ENCODE peak calls at places on chromosomes 4 and X, in nine cellular contexts. One of them, this sample, is unnamed.

GRCh38 chrX:27598312-27598711 is 8.2 kb downstream of the DCAF8L2 start:
- DNase-seq in fibroblast of lung: no peak
- DNase-seq in psoas muscle: no peak
- DNase-seq in cardiac septum: no peak
- DNase-seq in H7: no peak
- DNase-seq in lower leg skin: no peak
- DNase-seq in activated CD8-positive, alpha-beta T cell treated with anti-CD3 and anti-CD28 coated beads, Interleukin-2, amount 10 ng/mL, durations not matched to agents 7 days and 5 days: no peak
- DNase-seq in neural crest cell: no peak
- DNase-seq in SJSA1: no peak
- DNase-seq in this sample: no peak

GRCh38 chr4:42865572-42866189 is 26.8 kb upstream of the GRXCR1 start:
- DNase-seq in fibroblast of lung: peak; percentile 62
- DNase-seq in psoas muscle: no peak
- DNase-seq in cardiac septum: no peak
- DNase-seq in H7: peak; percentile 14
- DNase-seq in lower leg skin: no peak
- DNase-seq in activated CD8-positive, alpha-beta T cell treated with anti-CD3 and anti-CD28 coated beads, Interleukin-2, amount 10 ng/mL, durations not matched to agents 7 days and 5 days: peak; percentile 72
- DNase-seq in neural crest cell: peak; percentile 61
- DNase-seq in SJSA1: peak; percentile 29
- DNase-seq in this sample: peak; percentile 44

GRCh38 chrX:114599305-114599704 is 15.4 kb downstream of the HTR2C start:
- DNase-seq in fibroblast of lung: no peak
- DNase-seq in psoas muscle: no peak
- DNase-seq in cardiac septum: no peak
- DNase-seq in H7: no peak
- DNase-seq in lower leg skin: no peak
- DNase-seq in activated CD8-positive, alpha-beta T cell treated with anti-CD3 and anti-CD28 coated beads, Interleukin-2, amount 10 ng/mL, durations not matched to agents 7 days and 5 days: no peak
- DNase-seq in neural crest cell: no peak
- DNase-seq in SJSA1: no peak
- DNase-seq in this sample: peak; percentile 1

GRCh38 chrX:100643943-100644587 is at the start of gene SRPX2:
- DNase-seq in fibroblast of lung: peak; percentile 90
- DNase-seq in psoas muscle: peak; percentile 45
- DNase-seq in cardiac septum: no peak
- DNase-seq in H7: no peak
- DNase-seq in lower leg skin: no peak
- DNase-seq in activated CD8-positive, alpha-beta T cell treated with anti-CD3 and anti-CD28 coated beads, Interleukin-2, amount 10 ng/mL, durations not matched to agents 7 days and 5 days: no peak
- DNase-seq in neural crest cell: no peak
- DNase-seq in SJSA1: peak; percentile 80
- DNase-seq in this sample: peak; percentile 92

GRCh38 chr4:110902500-110902899 is 279.6 kb upstream of the PITX2 start:
- DNase-seq in fibroblast of lung: no peak
- DNase-seq in psoas muscle: no peak
- DNase-seq in cardiac septum: no peak
- DNase-seq in H7: no peak
- DNase-seq in lower leg skin: no peak
- DNase-seq in activated CD8-positive, alpha-beta T cell treated with anti-CD3 and anti-CD28 coated beads, Interleukin-2, amount 10 ng/mL, durations not matched to agents 7 days and 5 days: no peak
- DNase-seq in neural crest cell: no peak
- DNase-seq in SJSA1: no peak
- DNase-seq in this sample: no peak

GRCh38 chrX:41178201-41178600 is 93.0 kb downstream of the USP9X start:
- DNase-seq in fibroblast of lung: no peak
- DNase-seq in psoas muscle: no peak
- DNase-seq in cardiac septum: no peak
- DNase-seq in H7: no peak
- DNase-seq in lower leg skin: no peak
- DNase-seq in activated CD8-positive, alpha-beta T cell treated with anti-CD3 and anti-CD28 coated beads, Interleukin-2, amount 10 ng/mL, durations not matched to agents 7 days and 5 days: no peak
- DNase-seq in neural crest cell: no peak
- DNase-seq in SJSA1: no peak
- DNase-seq in this sample: no peak

GRCh38 chr4:139825523-139826014 is 159.9 kb downstream of the MGST2 start:
- DNase-seq in fibroblast of lung: no peak
- DNase-seq in psoas muscle: no peak
- DNase-seq in cardiac septum: no peak
- DNase-seq in H7: peak; percentile 32
- DNase-seq in lower leg skin: no peak
- DNase-seq in activated CD8-positive, alpha-beta T cell treated with anti-CD3 and anti-CD28 coated beads, Interleukin-2, amount 10 ng/mL, durations not matched to agents 7 days and 5 days: no peak
- DNase-seq in neural crest cell: no peak
- DNase-seq in SJSA1: no peak
- DNase-seq in this sample: no peak

GRCh38 chrX:19904778-19905367 is 17.5 kb upstream of the SH3KBP1 start:
- DNase-seq in fibroblast of lung: peak; percentile 67
- DNase-seq in psoas muscle: no peak
- DNase-seq in cardiac septum: no peak
- DNase-seq in H7: peak; percentile 65
- DNase-seq in lower leg skin: no peak
- DNase-seq in activated CD8-positive, alpha-beta T cell treated with anti-CD3 and anti-CD28 coated beads, Interleukin-2, amount 10 ng/mL, durations not matched to agents 7 days and 5 days: peak; percentile 32
- DNase-seq in neural crest cell: no peak
- DNase-seq in SJSA1: peak; percentile 3
- DNase-seq in this sample: peak; percentile 52

GRCh38 chr4:144740316-144740715 is 94.4 kb downstream of the HHIP start:
- DNase-seq in fibroblast of lung: no peak
- DNase-seq in psoas muscle: no peak
- DNase-seq in cardiac septum: no peak
- DNase-seq in H7: no peak
- DNase-seq in lower leg skin: no peak
- DNase-seq in activated CD8-positive, alpha-beta T cell treated with anti-CD3 and anti-CD28 coated beads, Interleukin-2, amount 10 ng/mL, durations not matched to agents 7 days and 5 days: no peak
- DNase-seq in neural crest cell: no peak
- DNase-seq in SJSA1: no peak
- DNase-seq in this sample: peak; percentile 3

GRCh38 chr4:56388311-56388710 is 1.0 kb upstream of the AASDH start:
- DNase-seq in fibroblast of lung: no peak
- DNase-seq in psoas muscle: no peak
- DNase-seq in cardiac septum: no peak
- DNase-seq in H7: no peak
- DNase-seq in lower leg skin: no peak
- DNase-seq in activated CD8-positive, alpha-beta T cell treated with anti-CD3 and anti-CD28 coated beads, Interleukin-2, amount 10 ng/mL, durations not matched to agents 7 days and 5 days: no peak
- DNase-seq in neural crest cell: no peak
- DNase-seq in SJSA1: no peak
- DNase-seq in this sample: no peak

GRCh38 chr4:147076179-147076578 is 130.5 kb upstream of the TTC29 start:
- DNase-seq in fibroblast of lung: peak; percentile 19
- DNase-seq in psoas muscle: no peak
- DNase-seq in cardiac septum: no peak
- DNase-seq in H7: no peak
- DNase-seq in lower leg skin: no peak
- DNase-seq in activated CD8-positive, alpha-beta T cell treated with anti-CD3 and anti-CD28 coated beads, Interleukin-2, amount 10 ng/mL, durations not matched to agents 7 days and 5 days: no peak
- DNase-seq in neural crest cell: no peak
- DNase-seq in SJSA1: no peak
- DNase-seq in this sample: no peak

GRCh38 chr4:15378055-15378454 is 49.8 kb upstream of the C1QTNF7 start:
- DNase-seq in fibroblast of lung: peak; percentile 61
- DNase-seq in psoas muscle: no peak
- DNase-seq in cardiac septum: no peak
- DNase-seq in H7: no peak
- DNase-seq in lower leg skin: no peak
- DNase-seq in activated CD8-positive, alpha-beta T cell treated with anti-CD3 and anti-CD28 coated beads, Interleukin-2, amount 10 ng/mL, durations not matched to agents 7 days and 5 days: no peak
- DNase-seq in neural crest cell: no peak
- DNase-seq in SJSA1: peak; percentile 7
- DNase-seq in this sample: peak; percentile 46

GRCh38 chr4:88843067-88843723 is 145.6 kb upstream of the NAP1L5 start:
- DNase-seq in fibroblast of lung: peak; percentile 57
- DNase-seq in psoas muscle: no peak
- DNase-seq in cardiac septum: no peak
- DNase-seq in H7: no peak
- DNase-seq in lower leg skin: no peak
- DNase-seq in activated CD8-positive, alpha-beta T cell treated with anti-CD3 and anti-CD28 coated beads, Interleukin-2, amount 10 ng/mL, durations not matched to agents 7 days and 5 days: no peak
- DNase-seq in neural crest cell: no peak
- DNase-seq in SJSA1: no peak
- DNase-seq in this sample: no peak

GRCh38 chrX:24424948-24425347 is 40.1 kb upstream of the PDK3 start:
- DNase-seq in fibroblast of lung: no peak
- DNase-seq in psoas muscle: peak; percentile 53
- DNase-seq in cardiac septum: no peak
- DNase-seq in H7: no peak
- DNase-seq in lower leg skin: no peak
- DNase-seq in activated CD8-positive, alpha-beta T cell treated with anti-CD3 and anti-CD28 coated beads, Interleukin-2, amount 10 ng/mL, durations not matched to agents 7 days and 5 days: no peak
- DNase-seq in neural crest cell: no peak
- DNase-seq in SJSA1: no peak
- DNase-seq in this sample: peak; percentile 2

GRCh38 chr4:133668061-133668851 is 519.2 kb downstream of the PCDH10 start:
- DNase-seq in fibroblast of lung: no peak
- DNase-seq in psoas muscle: no peak
- DNase-seq in cardiac septum: no peak
- DNase-seq in H7: peak; percentile 4
- DNase-seq in lower leg skin: no peak
- DNase-seq in activated CD8-positive, alpha-beta T cell treated with anti-CD3 and anti-CD28 coated beads, Interleukin-2, amount 10 ng/mL, durations not matched to agents 7 days and 5 days: no peak
- DNase-seq in neural crest cell: no peak
- DNase-seq in SJSA1: no peak
- DNase-seq in this sample: no peak

GRCh38 chr4:148445903-148446261 is 3.7 kb upstream of the NR3C2 start:
- DNase-seq in fibroblast of lung: no peak
- DNase-seq in psoas muscle: no peak
- DNase-seq in cardiac septum: no peak
- DNase-seq in H7: peak; percentile 12
- DNase-seq in lower leg skin: no peak
- DNase-seq in activated CD8-positive, alpha-beta T cell treated with anti-CD3 and anti-CD28 coated beads, Interleukin-2, amount 10 ng/mL, durations not matched to agents 7 days and 5 days: no peak
- DNase-seq in neural crest cell: no peak
- DNase-seq in SJSA1: no peak
- DNase-seq in this sample: no peak

GRCh38 chr4:78336093-78336943 is 215.3 kb upstream of the ANXA3 start:
- DNase-seq in fibroblast of lung: peak; percentile 37
- DNase-seq in psoas muscle: no peak
- DNase-seq in cardiac septum: no peak
- DNase-seq in H7: no peak
- DNase-seq in lower leg skin: no peak
- DNase-seq in activated CD8-positive, alpha-beta T cell treated with anti-CD3 and anti-CD28 coated beads, Interleukin-2, amount 10 ng/mL, durations not matched to agents 7 days and 5 days: no peak
- DNase-seq in neural crest cell: no peak
- DNase-seq in SJSA1: peak; percentile 14
- DNase-seq in this sample: no peak

GRCh38 chr4:15805583-15806517 is 27.7 kb downstream of the CD38 start:
- DNase-seq in fibroblast of lung: peak; percentile 70
- DNase-seq in psoas muscle: no peak
- DNase-seq in cardiac septum: no peak
- DNase-seq in H7: peak; percentile 49
- DNase-seq in lower leg skin: no peak
- DNase-seq in activated CD8-positive, alpha-beta T cell treated with anti-CD3 and anti-CD28 coated beads, Interleukin-2, amount 10 ng/mL, durations not matched to agents 7 days and 5 days: peak; percentile 63
- DNase-seq in neural crest cell: peak; percentile 40
- DNase-seq in SJSA1: peak; percentile 2
- DNase-seq in this sample: peak; percentile 72

GRCh38 chr4:77959566-77960338 is 97.1 kb downstream of the MRPL1 start:
- DNase-seq in fibroblast of lung: peak; percentile 75
- DNase-seq in psoas muscle: no peak
- DNase-seq in cardiac septum: no peak
- DNase-seq in H7: peak; percentile 12
- DNase-seq in lower leg skin: no peak
- DNase-seq in activated CD8-positive, alpha-beta T cell treated with anti-CD3 and anti-CD28 coated beads, Interleukin-2, amount 10 ng/mL, durations not matched to agents 7 days and 5 days: peak; percentile 26
- DNase-seq in neural crest cell: peak; percentile 12
- DNase-seq in SJSA1: peak; percentile 21
- DNase-seq in this sample: peak; percentile 29

GRCh38 chr4:88027611-88028608 is 20.5 kb downstream of the PKD2 start:
- DNase-seq in fibroblast of lung: peak; percentile 93
- DNase-seq in psoas muscle: no peak
- DNase-seq in cardiac septum: no peak
- DNase-seq in H7: no peak
- DNase-seq in lower leg skin: no peak
- DNase-seq in activated CD8-positive, alpha-beta T cell treated with anti-CD3 and anti-CD28 coated beads, Interleukin-2, amount 10 ng/mL, durations not matched to agents 7 days and 5 days: no peak
- DNase-seq in neural crest cell: no peak
- DNase-seq in SJSA1: peak; percentile 63
- DNase-seq in this sample: peak; percentile 93

GRCh38 chr4:122710434-122711308 is 21.8 kb upstream of the BBS12 start:
- DNase-seq in fibroblast of lung: peak; percentile 27
- DNase-seq in psoas muscle: no peak
- DNase-seq in cardiac septum: no peak
- DNase-seq in H7: no peak
- DNase-seq in lower leg skin: no peak
- DNase-seq in activated CD8-positive, alpha-beta T cell treated with anti-CD3 and anti-CD28 coated beads, Interleukin-2, amount 10 ng/mL, durations not matched to agents 7 days and 5 days: no peak
- DNase-seq in neural crest cell: no peak
- DNase-seq in SJSA1: no peak
- DNase-seq in this sample: peak; percentile 47

GRCh38 chr4:123821861-123822260 is 425.3 kb downstream of the SPRY1 start:
- DNase-seq in fibroblast of lung: peak; percentile 38
- DNase-seq in psoas muscle: no peak
- DNase-seq in cardiac septum: no peak
- DNase-seq in H7: no peak
- DNase-seq in lower leg skin: no peak
- DNase-seq in activated CD8-positive, alpha-beta T cell treated with anti-CD3 and anti-CD28 coated beads, Interleukin-2, amount 10 ng/mL, durations not matched to agents 7 days and 5 days: no peak
- DNase-seq in neural crest cell: no peak
- DNase-seq in SJSA1: peak; percentile 50
- DNase-seq in this sample: peak; percentile 85

This sample was measured in M059J.